ENCODE peak calls at places on chromosome 5, in five cellular contexts. G, C, A, B and I are unnamed samples.

GRCh38 chr5:59123595-59124561 is 541.0 kb downstream of the RAB3C start:
- DNase-seq in G (no peak), C (no peak), A (no peak), B (no peak), I (no peak)

GRCh38 chr5:84614907-84615306 is 230.2 kb upstream of the EDIL3 start:
- DNase-seq in G (no peak), C (no peak), A (no peak), B (no peak), I (no peak)

GRCh38 chr5:73640861-73641320 is 14.9 kb downstream of the ARHGEF28 start:
- DNase-seq in G (no peak), C (no peak), A (no peak), B (no peak), I (no peak)

GRCh38 chr5:60131504-60131903 is 238.0 kb upstream of the PDE4D start:
- DNase-seq in G (no peak), C (no peak), A (no peak), B (no peak), I (no peak)

GRCh38 chr5:151810907-151811306 is 39.2 kb downstream of the G3BP1 start:
- DNase-seq in G (no peak), C (no peak), A (no peak), B (no peak), I (no peak)

GRCh38 chr5:56479701-56480304 is 246.7 kb upstream of the ANKRD55 start:
- DNase-seq in G (no peak), C (no peak), A (no peak), B (no peak), I (no peak)

GRCh38 chr5:1421521-1422341 is 23.5 kb downstream of the SLC6A3 start:
- DNase-seq in G (no peak), C (no peak), A (no peak), B (no peak), I (peak; percentile 63)

GRCh38 chr5:69367697-69368279 is 1.5 kb downstream of the AK6 start:
- DNase-seq in G (no peak), C (no peak), A (no peak), B (no peak), I (no peak)

GRCh38 chr5:112063191-112063590 is 306.2 kb upstream of the NREP start:
- DNase-seq in G (no peak), C (no peak), A (no peak), B (no peak), I (no peak)

GRCh38 chr5:58773744-58774441 is 191.0 kb downstream of the RAB3C start:
- DNase-seq in G (peak; percentile 68), C (no peak), A (no peak), B (no peak), I (no peak)

GRCh38 chr5:151678146-151678545 is 8.6 kb downstream of the SPARC start:
- DNase-seq in G (no peak), C (no peak), A (no peak), B (peak; percentile 28), I (no peak)

GRCh38 chr5:147509041-147509709 is 693 bp downstream of the DPYSL3 start:
- DNase-seq in G (peak; percentile 47), C (no peak), A (no peak), B (peak; percentile 42), I (peak; percentile 71)

GRCh38 chr5:79831381-79831780 is 141.7 kb downstream of the CMYA5 start:
- DNase-seq in G (no peak), C (no peak), A (no peak), B (no peak), I (no peak)

GRCh38 chr5:171961117-171961516 is 45.3 kb downstream of the FBXW11 start:
- DNase-seq in G (no peak), C (no peak), A (no peak), B (peak; percentile 34), I (no peak)

GRCh38 chr5:170628691-170629565 is 125.1 kb downstream of the KCNIP1 start:
- DNase-seq in G (no peak), C (no peak), A (no peak), B (no peak), I (peak; percentile 52)

GRCh38 chr5:132083065-132083678 is 9.6 kb downstream of the CSF2 start:
- DNase-seq in G (no peak), C (no peak), A (no peak), B (no peak), I (no peak)

GRCh38 chr5:28402590-28403301 is 1364.4 kb upstream of the CDH9 start:
- DNase-seq in G (no peak), C (no peak), A (no peak), B (no peak), I (no peak)

GRCh38 chr5:128228506-128228905 is 144.9 kb downstream of the SLC12A2 start:
- DNase-seq in G (no peak), C (no peak), A (no peak), B (no peak), I (no peak)

GRCh38 chr5:14305045-14305444 is 161.9 kb downstream of the TRIO start:
- DNase-seq in G (peak; percentile 70), C (no peak), A (no peak), B (no peak), I (no peak)

GRCh38 chr5:72472666-72473422 is 34.4 kb downstream of the ZNF366 start:
- DNase-seq in G (no peak), C (no peak), A (no peak), B (no peak), I (no peak)

GRCh38 chr5:163347671-163348070 is 89.7 kb upstream of the CCNG1 start:
- DNase-seq in G (peak; percentile 60), C (no peak), A (peak; percentile 6), B (peak; percentile 30), I (no peak)

GRCh38 chr5:167412506-167412905 is 878.9 kb upstream of the WWC1 start:
- DNase-seq in G (no peak), C (no peak), A (no peak), B (no peak), I (no peak)

GRCh38 chr5:98458726-98459125 is 314.7 kb upstream of the RGMB start:
- DNase-seq in G (no peak), C (no peak), A (no peak), B (no peak), I (no peak)

GRCh38 chr5:135978212-135978631 is 23.4 kb upstream of the LECT2 start:
- DNase-seq in G (no peak), C (no peak), A (no peak), B (no peak), I (no peak)
- TF ChIP-seq CTCF in G (no peak), C (no peak), A (no peak), B (no peak), I (no peak)

GRCh38 chr5:61313960-61314681 is 17.9 kb upstream of the ZSWIM6 start:
- DNase-seq in G (peak; percentile 31), C (no peak), A (no peak), B (peak; percentile 33), I (peak; percentile 92)
- H3K4me3 ChIP-seq in G (no peak overlapping the region), C (no peak overlapping the region), A (no peak overlapping the region), B (no peak overlapping the region), I (no peak overlapping the region)

DNA sequence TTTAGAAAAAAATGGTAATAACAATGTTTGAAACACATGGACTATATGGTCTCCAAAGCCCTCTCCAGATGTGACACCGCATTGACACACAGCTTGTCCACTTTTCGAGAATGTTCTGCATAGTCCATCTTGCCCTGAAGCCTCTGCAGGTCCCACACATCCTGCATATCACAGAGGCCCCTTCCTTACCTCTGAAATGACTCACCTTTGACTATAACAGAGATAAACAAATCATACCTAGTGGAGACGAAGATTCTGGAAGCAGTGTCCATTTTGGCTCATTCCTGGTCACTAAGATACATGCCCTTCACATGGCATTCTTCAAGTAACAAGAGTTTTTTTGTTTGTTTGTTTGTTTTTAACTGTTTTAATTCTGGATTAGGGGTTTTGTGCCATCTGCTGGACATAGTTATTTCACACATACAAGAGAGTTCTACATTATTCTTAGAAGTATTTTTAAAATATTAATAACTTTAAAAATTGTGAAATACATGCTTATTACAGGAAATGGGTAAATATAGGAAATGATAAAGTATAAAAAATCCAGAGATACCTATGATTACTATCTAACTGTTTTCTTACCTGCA is 5.1 kb downstream of the ARL14EPL start:
- DNase-seq in G (no peak), C (no peak), A (no peak), B (no peak), I (no peak)
- TF ChIP-seq CTCF in G (no peak), C (no peak), A (no peak), B (no peak), I (peak; percentile 28)

DNA sequence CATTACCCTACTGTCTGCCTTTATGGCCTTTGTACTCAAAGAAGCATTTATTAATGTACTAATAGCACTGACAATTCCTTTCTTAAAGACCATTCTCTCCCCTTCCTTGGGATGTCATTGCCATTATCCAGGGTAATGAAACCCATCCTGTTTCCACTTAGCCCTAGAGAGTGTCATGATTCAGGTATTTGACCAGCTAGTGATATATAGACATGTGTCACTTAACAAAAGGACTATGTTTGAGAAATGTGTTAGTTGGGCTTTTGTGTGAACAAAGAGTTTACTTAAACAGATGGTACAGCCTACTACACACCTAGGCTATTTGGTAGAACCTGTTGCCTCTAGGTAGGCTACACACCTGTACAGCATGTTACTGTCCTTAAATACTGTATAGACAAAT is 2.0 kb downstream of the ATP6V0E1 start:
- DNase-seq in G (no peak), C (no peak), A (no peak), B (no peak), I (no peak)
- H3K4me3 ChIP-seq in G (no peak overlapping the region), C (no peak overlapping the region), A (no peak overlapping the region), B (no peak overlapping the region), I (no peak overlapping the region)